ENCODE peak calls at places on chromosomes 12 and 14, in nine cellular contexts. One of them, this sample, is unnamed.

GRCh38 chr12:230925-231671 is 17.1 kb upstream of the SLC6A12 start:
- DNase-seq in brain microvascular endothelial cell: no peak
- DNase-seq in epithelial cell of esophagus: no peak
- DNase-seq in stimulated activated CD8-positive, alpha-beta memory T cell treated with anti-CD3 and anti-CD28 coated beads, Interleukin-4, amount 100 ng/mL, for 1 hour: no peak
- DNase-seq in foreskin keratinocyte: no peak
- DNase-seq in IMR-90: no peak
- DNase-seq in nucleus accumbens: peak
- DNase-seq in NCI-H1105 treated with DMSO at 0.1 percent for 48 hours: no peak
- DNase-seq in NCI-H526: no peak
- DNase-seq in this sample: no peak

GRCh38 chr12:111068281-111068680 is 147.9 kb upstream of the MYL2 start:
- DNase-seq in brain microvascular endothelial cell: no peak
- DNase-seq in NCI-H526: no peak
- DNase-seq in epithelial cell of esophagus: no peak
- DNase-seq in stimulated activated CD8-positive, alpha-beta memory T cell treated with anti-CD3 and anti-CD28 coated beads, Interleukin-4, amount 100 ng/mL, for 1 hour: no peak
- DNase-seq in nucleus accumbens: no peak
- DNase-seq in NCI-H1105 treated with DMSO at 0.1 percent for 48 hours: no peak
- DNase-seq in IMR-90: no peak
- DNase-seq in foreskin keratinocyte: no peak
- DNase-seq in this sample: no peak

GRCh38 chr12:90501412-90501811 is 453.6 kb downstream of the CCER1 start:
- DNase-seq in nucleus accumbens: no peak
- DNase-seq in foreskin keratinocyte: no peak
- DNase-seq in stimulated activated CD8-positive, alpha-beta memory T cell treated with anti-CD3 and anti-CD28 coated beads, Interleukin-4, amount 100 ng/mL, for 1 hour: no peak
- DNase-seq in NCI-H1105 treated with DMSO at 0.1 percent for 48 hours: no peak
- DNase-seq in brain microvascular endothelial cell: no peak
- DNase-seq in epithelial cell of esophagus: no peak
- DNase-seq in NCI-H526: no peak
- DNase-seq in IMR-90: no peak
- DNase-seq in this sample: no peak

GRCh38 chr12:5511256-5511643 is 79.3 kb downstream of the NTF3 start:
- DNase-seq in foreskin keratinocyte: no peak
- DNase-seq in NCI-H526: no peak
- DNase-seq in brain microvascular endothelial cell: no peak
- DNase-seq in IMR-90: no peak
- DNase-seq in stimulated activated CD8-positive, alpha-beta memory T cell treated with anti-CD3 and anti-CD28 coated beads, Interleukin-4, amount 100 ng/mL, for 1 hour: no peak
- DNase-seq in NCI-H1105 treated with DMSO at 0.1 percent for 48 hours: no peak
- DNase-seq in nucleus accumbens: no peak
- DNase-seq in epithelial cell of esophagus: no peak
- DNase-seq in this sample: no peak

GRCh38 chr12:123384318-123384993 is 524 bp downstream of the KMT5A start:
- DNase-seq in brain microvascular endothelial cell: peak
- DNase-seq in epithelial cell of esophagus: peak
- DNase-seq in nucleus accumbens: no peak
- DNase-seq in foreskin keratinocyte: peak
- DNase-seq in NCI-H526: peak
- DNase-seq in NCI-H1105 treated with DMSO at 0.1 percent for 48 hours: no peak
- DNase-seq in IMR-90: no peak
- DNase-seq in stimulated activated CD8-positive, alpha-beta memory T cell treated with anti-CD3 and anti-CD28 coated beads, Interleukin-4, amount 100 ng/mL, for 1 hour: no peak
- DNase-seq in this sample: peak

GRCh38 chr12:4447151-4447550 is 1.5 kb upstream of the FGF6 start:
- DNase-seq in nucleus accumbens: no peak
- DNase-seq in NCI-H1105 treated with DMSO at 0.1 percent for 48 hours: no peak
- DNase-seq in brain microvascular endothelial cell: no peak
- DNase-seq in stimulated activated CD8-positive, alpha-beta memory T cell treated with anti-CD3 and anti-CD28 coated beads, Interleukin-4, amount 100 ng/mL, for 1 hour: no peak
- DNase-seq in foreskin keratinocyte: no peak
- DNase-seq in IMR-90: no peak
- DNase-seq in epithelial cell of esophagus: no peak
- DNase-seq in NCI-H526: no peak
- DNase-seq in this sample: no peak

GRCh38 chr12:112852127-112852526 is 54.6 kb upstream of the OAS1 start:
- DNase-seq in stimulated activated CD8-positive, alpha-beta memory T cell treated with anti-CD3 and anti-CD28 coated beads, Interleukin-4, amount 100 ng/mL, for 1 hour: no peak
- DNase-seq in epithelial cell of esophagus: no peak
- DNase-seq in nucleus accumbens: no peak
- DNase-seq in NCI-H526: peak
- DNase-seq in IMR-90: no peak
- DNase-seq in brain microvascular endothelial cell: no peak
- DNase-seq in foreskin keratinocyte: no peak
- DNase-seq in NCI-H1105 treated with DMSO at 0.1 percent for 48 hours: no peak
- DNase-seq in this sample: no peak

GRCh38 chr12:2306012-2306411 is 253.2 kb downstream of the CACNA1C start:
- DNase-seq in nucleus accumbens: no peak
- DNase-seq in NCI-H526: no peak
- DNase-seq in stimulated activated CD8-positive, alpha-beta memory T cell treated with anti-CD3 and anti-CD28 coated beads, Interleukin-4, amount 100 ng/mL, for 1 hour: no peak
- DNase-seq in epithelial cell of esophagus: no peak
- DNase-seq in NCI-H1105 treated with DMSO at 0.1 percent for 48 hours: no peak
- DNase-seq in foreskin keratinocyte: no peak
- DNase-seq in brain microvascular endothelial cell: peak
- DNase-seq in IMR-90: peak
- DNase-seq in this sample: no peak

GRCh38 chr12:100895197-100895596 is 100.6 kb downstream of the ANO4 start:
- DNase-seq in NCI-H526: no peak
- DNase-seq in epithelial cell of esophagus: no peak
- DNase-seq in foreskin keratinocyte: no peak
- DNase-seq in IMR-90: no peak
- DNase-seq in NCI-H1105 treated with DMSO at 0.1 percent for 48 hours: no peak
- DNase-seq in brain microvascular endothelial cell: no peak
- DNase-seq in stimulated activated CD8-positive, alpha-beta memory T cell treated with anti-CD3 and anti-CD28 coated beads, Interleukin-4, amount 100 ng/mL, for 1 hour: no peak
- DNase-seq in nucleus accumbens: no peak
- DNase-seq in this sample: no peak

GRCh38 chr12:49089831-49090773 is 4.5 kb downstream of the DHH start:
- DNase-seq in nucleus accumbens: peak
- DNase-seq in NCI-H1105 treated with DMSO at 0.1 percent for 48 hours: no peak
- DNase-seq in NCI-H526: peak
- DNase-seq in brain microvascular endothelial cell: no peak
- DNase-seq in IMR-90: peak
- DNase-seq in foreskin keratinocyte: peak
- DNase-seq in stimulated activated CD8-positive, alpha-beta memory T cell treated with anti-CD3 and anti-CD28 coated beads, Interleukin-4, amount 100 ng/mL, for 1 hour: no peak
- DNase-seq in epithelial cell of esophagus: peak
- DNase-seq in this sample: no peak

GRCh38 chr12:3389911-3390310 is 101.1 kb upstream of the PRMT8 start:
- DNase-seq in foreskin keratinocyte: no peak
- DNase-seq in NCI-H526: no peak
- DNase-seq in NCI-H1105 treated with DMSO at 0.1 percent for 48 hours: no peak
- DNase-seq in epithelial cell of esophagus: no peak
- DNase-seq in nucleus accumbens: no peak
- DNase-seq in IMR-90: no peak
- DNase-seq in brain microvascular endothelial cell: no peak
- DNase-seq in stimulated activated CD8-positive, alpha-beta memory T cell treated with anti-CD3 and anti-CD28 coated beads, Interleukin-4, amount 100 ng/mL, for 1 hour: no peak
- DNase-seq in this sample: no peak

GRCh38 chr12:28108599-28108998 is 81.7 kb upstream of the CCDC91 start:
- DNase-seq in NCI-H526: no peak
- DNase-seq in IMR-90: no peak
- DNase-seq in stimulated activated CD8-positive, alpha-beta memory T cell treated with anti-CD3 and anti-CD28 coated beads, Interleukin-4, amount 100 ng/mL, for 1 hour: no peak
- DNase-seq in nucleus accumbens: no peak
- DNase-seq in foreskin keratinocyte: peak
- DNase-seq in NCI-H1105 treated with DMSO at 0.1 percent for 48 hours: no peak
- DNase-seq in brain microvascular endothelial cell: peak
- DNase-seq in epithelial cell of esophagus: no peak
- DNase-seq in this sample: no peak

GRCh38 chr12:57904848-57905811 is 36.2 kb upstream of the ATP23 start:
- DNase-seq in stimulated activated CD8-positive, alpha-beta memory T cell treated with anti-CD3 and anti-CD28 coated beads, Interleukin-4, amount 100 ng/mL, for 1 hour: peak
- DNase-seq in NCI-H1105 treated with DMSO at 0.1 percent for 48 hours: peak
- DNase-seq in foreskin keratinocyte: peak
- DNase-seq in NCI-H526: peak
- DNase-seq in nucleus accumbens: peak
- DNase-seq in IMR-90: peak
- DNase-seq in brain microvascular endothelial cell: peak
- DNase-seq in epithelial cell of esophagus: peak
- DNase-seq in this sample: peak

GRCh38 chr12:68933564-68933893 is 558 bp upstream of the CPM start:
- DNase-seq in epithelial cell of esophagus: no peak
- DNase-seq in brain microvascular endothelial cell: no peak
- DNase-seq in foreskin keratinocyte: no peak
- DNase-seq in NCI-H1105 treated with DMSO at 0.1 percent for 48 hours: no peak
- DNase-seq in stimulated activated CD8-positive, alpha-beta memory T cell treated with anti-CD3 and anti-CD28 coated beads, Interleukin-4, amount 100 ng/mL, for 1 hour: no peak
- DNase-seq in nucleus accumbens: no peak
- DNase-seq in IMR-90: no peak
- DNase-seq in NCI-H526: no peak
- DNase-seq in this sample: no peak

GRCh38 chr12:29187756-29188155 is 38.7 kb downstream of the FAR2 start:
- DNase-seq in stimulated activated CD8-positive, alpha-beta memory T cell treated with anti-CD3 and anti-CD28 coated beads, Interleukin-4, amount 100 ng/mL, for 1 hour: no peak
- DNase-seq in IMR-90: no peak
- DNase-seq in foreskin keratinocyte: no peak
- DNase-seq in epithelial cell of esophagus: no peak
- DNase-seq in NCI-H1105 treated with DMSO at 0.1 percent for 48 hours: no peak
- DNase-seq in NCI-H526: no peak
- DNase-seq in brain microvascular endothelial cell: no peak
- DNase-seq in nucleus accumbens: no peak
- DNase-seq in this sample: no peak

GRCh38 chr12:131066886-131067490 is 113.3 kb downstream of the ADGRD1 start:
- DNase-seq in nucleus accumbens: no peak
- DNase-seq in epithelial cell of esophagus: no peak
- DNase-seq in NCI-H1105 treated with DMSO at 0.1 percent for 48 hours: no peak
- DNase-seq in NCI-H526: no peak
- DNase-seq in IMR-90: no peak
- DNase-seq in foreskin keratinocyte: no peak
- DNase-seq in stimulated activated CD8-positive, alpha-beta memory T cell treated with anti-CD3 and anti-CD28 coated beads, Interleukin-4, amount 100 ng/mL, for 1 hour: no peak
- DNase-seq in brain microvascular endothelial cell: no peak
- DNase-seq in this sample: no peak

GRCh38 chr12:111330800-111331752 is 37.8 kb downstream of the PHETA1 start:
- DNase-seq in NCI-H1105 treated with DMSO at 0.1 percent for 48 hours: peak
- DNase-seq in brain microvascular endothelial cell: peak
- DNase-seq in nucleus accumbens: no peak
- DNase-seq in foreskin keratinocyte: peak
- DNase-seq in epithelial cell of esophagus: peak
- DNase-seq in NCI-H526: peak
- DNase-seq in stimulated activated CD8-positive, alpha-beta memory T cell treated with anti-CD3 and anti-CD28 coated beads, Interleukin-4, amount 100 ng/mL, for 1 hour: no peak
- DNase-seq in IMR-90: peak
- DNase-seq in this sample: peak

GRCh38 chr14:42624980-42625761 is 1018.5 kb downstream of the LRFN5 start:
- DNase-seq in nucleus accumbens: no peak
- DNase-seq in epithelial cell of esophagus: no peak
- DNase-seq in foreskin keratinocyte: no peak
- DNase-seq in IMR-90: no peak
- DNase-seq in NCI-H526: no peak
- DNase-seq in brain microvascular endothelial cell: no peak
- DNase-seq in NCI-H1105 treated with DMSO at 0.1 percent for 48 hours: no peak
- DNase-seq in stimulated activated CD8-positive, alpha-beta memory T cell treated with anti-CD3 and anti-CD28 coated beads, Interleukin-4, amount 100 ng/mL, for 1 hour: no peak
- DNase-seq in this sample: no peak

GRCh38 chr12:27852742-27853141 is 72.7 kb upstream of the MANSC4 start:
- DNase-seq in brain microvascular endothelial cell: no peak
- DNase-seq in foreskin keratinocyte: no peak
- DNase-seq in epithelial cell of esophagus: no peak
- DNase-seq in nucleus accumbens: no peak
- DNase-seq in NCI-H1105 treated with DMSO at 0.1 percent for 48 hours: no peak
- DNase-seq in IMR-90: no peak
- DNase-seq in stimulated activated CD8-positive, alpha-beta memory T cell treated with anti-CD3 and anti-CD28 coated beads, Interleukin-4, amount 100 ng/mL, for 1 hour: no peak
- DNase-seq in NCI-H526: no peak
- DNase-seq in this sample: no peak

GRCh38 chr12:27015730-27016076 is 1.5 kb upstream of the TM7SF3 start:
- DNase-seq in foreskin keratinocyte: no peak
- DNase-seq in NCI-H526: peak
- DNase-seq in nucleus accumbens: no peak
- DNase-seq in brain microvascular endothelial cell: no peak
- DNase-seq in stimulated activated CD8-positive, alpha-beta memory T cell treated with anti-CD3 and anti-CD28 coated beads, Interleukin-4, amount 100 ng/mL, for 1 hour: no peak
- DNase-seq in IMR-90: peak
- DNase-seq in epithelial cell of esophagus: peak
- DNase-seq in NCI-H1105 treated with DMSO at 0.1 percent for 48 hours: peak
- DNase-seq in this sample: peak

GRCh38 chr12:127294651-127295205 is 972.2 kb upstream of the TMEM132C start:
- DNase-seq in NCI-H1105 treated with DMSO at 0.1 percent for 48 hours: no peak
- DNase-seq in nucleus accumbens: no peak
- DNase-seq in stimulated activated CD8-positive, alpha-beta memory T cell treated with anti-CD3 and anti-CD28 coated beads, Interleukin-4, amount 100 ng/mL, for 1 hour: no peak
- DNase-seq in NCI-H526: no peak
- DNase-seq in epithelial cell of esophagus: no peak
- DNase-seq in IMR-90: no peak
- DNase-seq in brain microvascular endothelial cell: no peak
- DNase-seq in foreskin keratinocyte: no peak
- DNase-seq in this sample: no peak

GRCh38 chr12:88141774-88142609 is at the start of the genes CEP290 and TMTC3:
- DNase-seq in NCI-H526: peak
- DNase-seq in brain microvascular endothelial cell: peak
- DNase-seq in epithelial cell of esophagus: peak
- DNase-seq in foreskin keratinocyte: peak
- DNase-seq in NCI-H1105 treated with DMSO at 0.1 percent for 48 hours: peak
- DNase-seq in IMR-90: peak
- DNase-seq in stimulated activated CD8-positive, alpha-beta memory T cell treated with anti-CD3 and anti-CD28 coated beads, Interleukin-4, amount 100 ng/mL, for 1 hour: peak
- DNase-seq in nucleus accumbens: peak
- DNase-seq in this sample: peak

GRCh38 chr12:125122668-125123067 is 57.4 kb downstream of the AACS start:
- DNase-seq in foreskin keratinocyte: no peak
- DNase-seq in brain microvascular endothelial cell: no peak
- DNase-seq in NCI-H526: no peak
- DNase-seq in IMR-90: no peak
- DNase-seq in stimulated activated CD8-positive, alpha-beta memory T cell treated with anti-CD3 and anti-CD28 coated beads, Interleukin-4, amount 100 ng/mL, for 1 hour: no peak
- DNase-seq in epithelial cell of esophagus: no peak
- DNase-seq in NCI-H1105 treated with DMSO at 0.1 percent for 48 hours: no peak
- DNase-seq in nucleus accumbens: no peak
- DNase-seq in this sample: no peak

GRCh38 chr14:35949933-35950332 is 123.8 kb downstream of the BRMS1L start:
- DNase-seq in NCI-H1105 treated with DMSO at 0.1 percent for 48 hours: peak
- DNase-seq in epithelial cell of esophagus: no peak
- DNase-seq in stimulated activated CD8-positive, alpha-beta memory T cell treated with anti-CD3 and anti-CD28 coated beads, Interleukin-4, amount 100 ng/mL, for 1 hour: no peak
- DNase-seq in IMR-90: no peak
- DNase-seq in foreskin keratinocyte: no peak
- DNase-seq in brain microvascular endothelial cell: no peak
- DNase-seq in NCI-H526: no peak
- DNase-seq in nucleus accumbens: no peak
- DNase-seq in this sample: no peak

GRCh38 chr12:57079821-57080220 is 1.2 kb upstream of the NEMP1 start:
- DNase-seq in brain microvascular endothelial cell: no peak
- DNase-seq in NCI-H526: no peak
- DNase-seq in NCI-H1105 treated with DMSO at 0.1 percent for 48 hours: no peak
- DNase-seq in IMR-90: no peak
- DNase-seq in stimulated activated CD8-positive, alpha-beta memory T cell treated with anti-CD3 and anti-CD28 coated beads, Interleukin-4, amount 100 ng/mL, for 1 hour: no peak
- DNase-seq in foreskin keratinocyte: no peak
- DNase-seq in nucleus accumbens: no peak
- DNase-seq in epithelial cell of esophagus: no peak
- DNase-seq in this sample: no peak

GRCh38 chr12:50088577-50089335 is 3.6 kb downstream of the SMARCD1 start:
- DNase-seq in NCI-H526: peak
- DNase-seq in nucleus accumbens: no peak
- DNase-seq in epithelial cell of esophagus: peak
- DNase-seq in foreskin keratinocyte: peak
- DNase-seq in NCI-H1105 treated with DMSO at 0.1 percent for 48 hours: peak
- DNase-seq in brain microvascular endothelial cell: peak
- DNase-seq in IMR-90: peak
- DNase-seq in stimulated activated CD8-positive, alpha-beta memory T cell treated with anti-CD3 and anti-CD28 coated beads, Interleukin-4, amount 100 ng/mL, for 1 hour: no peak
- DNase-seq in this sample: peak

GRCh38 chr14:81303258-81303935 is 82.6 kb upstream of the GTF2A1 start:
- DNase-seq in brain microvascular endothelial cell: no peak
- DNase-seq in NCI-H526: no peak
- DNase-seq in epithelial cell of esophagus: peak
- DNase-seq in nucleus accumbens: no peak
- DNase-seq in stimulated activated CD8-positive, alpha-beta memory T cell treated with anti-CD3 and anti-CD28 coated beads, Interleukin-4, amount 100 ng/mL, for 1 hour: no peak
- DNase-seq in IMR-90: no peak
- DNase-seq in foreskin keratinocyte: peak
- DNase-seq in NCI-H1105 treated with DMSO at 0.1 percent for 48 hours: peak
- DNase-seq in this sample: no peak

GRCh38 chr12:116528067-116528466 is 31.1 kb upstream of the MAP1LC3B2 start:
- DNase-seq in stimulated activated CD8-positive, alpha-beta memory T cell treated with anti-CD3 and anti-CD28 coated beads, Interleukin-4, amount 100 ng/mL, for 1 hour: no peak
- DNase-seq in IMR-90: peak
- DNase-seq in nucleus accumbens: no peak
- DNase-seq in epithelial cell of esophagus: peak
- DNase-seq in brain microvascular endothelial cell: no peak
- DNase-seq in foreskin keratinocyte: peak
- DNase-seq in NCI-H1105 treated with DMSO at 0.1 percent for 48 hours: no peak
- DNase-seq in NCI-H526: no peak
- DNase-seq in this sample: peak